ENCODE peak calls at places on chromosomes 13 and 19, in eight cellular contexts. J is ovary, U is esophagus squamous epithelium, A is Peyer's patch, B is body of pancreas, H is sigmoid colon, M is prostate gland, P is heart left ventricle. W is an unnamed sample.

GRCh38 chr19:23771761-23772667 is 13.3 kb upstream of the ZNF681 start:
- DNase-seq in P (no peak), U (no peak), M (no peak), A (no peak), H (no peak), J (no peak), B (no peak), W (no peak)

GRCh38 chr13:39565036-39565949 is 37.7 kb downstream of the LHFPL6 start:
- DNase-seq in H (no peak), M (no peak), J (no peak), A (no peak), P (peak; percentile 27), U (no peak), B (no peak), W (peak; percentile 35)

GRCh38 chr19:38842439-38843174 is 7.2 kb downstream of the HNRNPL start:
- DNase-seq in U (no peak), J (no peak), B (no peak), P (peak; percentile 8), A (peak; percentile 92), M (no peak), H (no peak), W (no peak)

GRCh38 chr13:50126378-50127016 is 111.3 kb downstream of the KCNRG start:
- DNase-seq in P (peak; percentile 34), A (peak; percentile 55), B (no peak), J (no peak), U (no peak), M (no peak), H (no peak), W (no peak)

GRCh38 chr19:5961969-5962945 is 15.7 kb downstream of the RANBP3 start:
- DNase-seq in P (peak; percentile 64), U (no peak), A (peak; percentile 87), M (peak; percentile 69), B (peak; percentile 69), H (no peak), J (no peak), W (no peak)

GRCh38 chr19:48271531-48272151 is 1.8 kb downstream of the ZNF114 start:
- DNase-seq in B (peak; percentile 25), U (no peak), M (no peak), A (peak; percentile 51), P (peak; percentile 49), H (no peak), J (no peak), W (peak; percentile 28)

GRCh38 chr19:48812094-48812929 is 1.5 kb upstream of the BCAT2 start:
- DNase-seq in A (peak; percentile 93), H (peak; percentile 98), M (peak; percentile 93), U (peak; percentile 28), P (peak; percentile 96), J (peak; percentile 98), B (peak; percentile 96), W (peak; percentile 95)

GRCh38 chr13:98927954-98928927 is 49.6 kb downstream of the DOCK9 start:
- DNase-seq in B (no peak), A (no peak), J (no peak), P (no peak), U (no peak), H (peak; percentile 73), M (no peak), W (peak; percentile 46)

GRCh38 chr19:51166846-51167490 is 24.9 kb downstream of the SIGLEC7 start:
- DNase-seq in J (no peak), A (peak; percentile 65), U (no peak), M (no peak), B (no peak), P (no peak), H (no peak), W (no peak)

GRCh38 chr19:55549500-55550320 is 4.4 kb upstream of the SBK3 start:
- DNase-seq in P (peak; percentile 39), J (no peak), H (no peak), M (no peak), U (no peak), A (no peak), B (no peak), W (no peak)

DNA sequence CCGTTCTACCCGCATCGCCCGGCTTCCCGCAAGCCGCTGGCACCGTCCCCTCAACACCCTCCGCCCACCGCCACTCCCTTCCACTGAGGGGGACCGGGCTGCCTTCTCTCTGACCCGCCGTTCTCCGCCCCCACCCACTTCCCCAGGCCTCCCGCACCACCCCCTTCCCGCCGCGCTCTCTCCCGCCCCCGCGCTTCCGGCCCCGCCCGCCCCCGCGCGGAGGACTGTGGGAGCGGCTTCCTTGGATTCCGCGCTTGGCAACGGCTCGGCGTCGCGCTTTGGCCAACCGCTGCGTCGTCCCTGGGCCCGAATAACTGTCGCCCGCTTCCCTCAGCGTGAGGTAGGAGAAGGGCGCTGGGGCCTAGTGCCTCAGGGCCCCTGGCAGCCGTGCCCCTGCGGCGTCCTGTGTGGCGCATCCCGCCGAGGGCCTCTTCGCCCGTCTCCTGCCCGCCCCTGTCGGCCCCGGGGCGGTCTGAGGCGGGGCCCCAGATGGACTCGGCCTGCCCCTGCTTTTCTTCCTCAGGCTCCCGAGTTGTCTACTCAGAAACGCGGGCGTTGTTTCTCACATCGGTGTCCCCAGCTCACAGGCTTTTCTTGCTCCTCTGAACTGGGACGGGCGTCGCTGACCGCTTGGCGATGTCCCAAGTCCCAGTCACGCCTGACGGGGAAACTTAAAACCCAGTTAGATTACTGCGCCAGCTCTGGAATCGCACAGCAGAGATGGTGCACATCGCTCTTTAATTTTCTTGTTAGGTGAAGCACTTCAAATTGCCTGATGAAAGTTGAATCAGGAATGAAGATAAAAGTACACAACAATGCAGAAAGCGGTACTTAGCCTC is at the start of gene IFT88:
- DNase-seq in U (peak; percentile 64), B (peak; percentile 87), P (peak; percentile 93), A (peak; percentile 94), H (peak; percentile 92), J (peak; percentile 85), M (peak; percentile 85), W (peak; percentile 84)
- TF ChIP-seq POLR2A in U (peak; percentile 46), B (peak; percentile 35), P (no peak), A (peak; percentile 71), H (peak; percentile 9), J (no peak), M (peak; percentile 28), W (peak; percentile 34)

DNA sequence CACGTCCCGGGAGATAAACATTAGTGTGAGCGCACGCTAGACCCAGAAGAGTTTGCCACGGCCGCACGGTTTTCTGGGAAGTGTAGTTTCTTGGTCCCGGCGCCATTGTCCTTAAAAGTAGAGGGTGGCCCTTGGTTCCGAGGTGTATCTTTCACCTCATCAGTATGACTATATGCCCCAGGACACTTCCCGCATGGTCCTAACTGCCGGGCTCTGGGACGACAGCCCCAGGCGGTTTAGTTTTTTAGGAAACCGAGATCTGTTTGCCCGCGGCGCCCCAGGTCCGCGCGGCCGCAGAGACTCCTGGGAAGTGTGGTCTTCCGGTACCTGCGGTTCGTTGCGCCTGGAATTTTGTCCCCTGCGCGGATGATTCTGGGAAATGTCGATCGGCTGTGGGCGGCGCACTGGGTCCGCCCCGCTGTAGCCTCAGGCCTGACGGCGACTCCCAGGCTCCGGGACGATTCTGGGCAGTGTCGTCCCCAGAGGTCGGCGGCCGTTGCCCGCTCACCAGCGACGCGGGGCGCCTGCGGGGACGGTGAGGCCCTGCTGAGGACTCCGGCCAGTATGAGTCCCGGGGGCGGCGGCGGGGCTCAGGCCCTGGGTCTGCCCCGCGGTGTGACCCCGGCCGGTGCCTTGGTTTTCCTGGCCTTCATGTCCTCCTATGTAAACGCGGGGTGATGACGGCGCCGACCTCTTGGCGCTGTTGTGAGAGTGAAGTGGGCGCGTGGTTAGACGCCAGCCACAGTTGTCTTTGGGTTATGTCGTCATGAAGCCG is at the start of gene ZNF181:
- DNase-seq in J (peak; percentile 79), U (peak; percentile 46), H (peak; percentile 94), M (peak; percentile 90), P (peak; percentile 94), A (peak; percentile 94), B (peak; percentile 91), W (peak; percentile 83)
- TF ChIP-seq CTCF in J (no peak), U (no peak), H (no peak), M (peak; percentile 10), P (peak; percentile 11), A (no peak), B (no peak), W (no peak)

DNA sequence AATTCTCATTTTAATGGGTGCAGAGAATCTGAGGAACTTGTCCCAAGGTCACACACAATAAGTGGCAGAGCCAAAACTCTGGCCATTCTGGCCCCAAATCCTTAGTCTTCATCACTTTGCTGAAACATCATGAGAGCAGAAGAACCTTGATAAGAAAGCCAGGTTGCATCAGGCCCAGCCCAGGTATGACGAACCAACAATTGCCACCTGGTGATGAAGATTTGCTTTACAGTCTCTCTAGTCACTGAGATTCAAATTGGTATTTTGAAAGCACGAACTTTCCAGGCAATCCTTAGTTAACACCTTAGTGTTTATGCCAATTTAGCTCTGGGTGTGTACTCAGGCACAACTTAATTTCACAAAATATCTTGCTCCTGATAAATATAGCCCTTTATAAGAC is 502.7 kb upstream of the HTR2A start:
- DNase-seq in M (no peak), H (no peak), B (no peak), A (no peak), U (no peak), J (no peak), P (no peak), W (no peak)
- H3K27me3 ChIP-seq in M (no peaks in the 10 kb centered on the region), H (no peaks in the 10 kb centered on the region), B (no peaks in the 10 kb centered on the region), A (no peaks in the 10 kb centered on the region), U (no peaks in the 10 kb centered on the region), J (no peaks in the 10 kb centered on the region), P (no peaks in the 10 kb centered on the region), W (no peaks in the 10 kb centered on the region)

DNA sequence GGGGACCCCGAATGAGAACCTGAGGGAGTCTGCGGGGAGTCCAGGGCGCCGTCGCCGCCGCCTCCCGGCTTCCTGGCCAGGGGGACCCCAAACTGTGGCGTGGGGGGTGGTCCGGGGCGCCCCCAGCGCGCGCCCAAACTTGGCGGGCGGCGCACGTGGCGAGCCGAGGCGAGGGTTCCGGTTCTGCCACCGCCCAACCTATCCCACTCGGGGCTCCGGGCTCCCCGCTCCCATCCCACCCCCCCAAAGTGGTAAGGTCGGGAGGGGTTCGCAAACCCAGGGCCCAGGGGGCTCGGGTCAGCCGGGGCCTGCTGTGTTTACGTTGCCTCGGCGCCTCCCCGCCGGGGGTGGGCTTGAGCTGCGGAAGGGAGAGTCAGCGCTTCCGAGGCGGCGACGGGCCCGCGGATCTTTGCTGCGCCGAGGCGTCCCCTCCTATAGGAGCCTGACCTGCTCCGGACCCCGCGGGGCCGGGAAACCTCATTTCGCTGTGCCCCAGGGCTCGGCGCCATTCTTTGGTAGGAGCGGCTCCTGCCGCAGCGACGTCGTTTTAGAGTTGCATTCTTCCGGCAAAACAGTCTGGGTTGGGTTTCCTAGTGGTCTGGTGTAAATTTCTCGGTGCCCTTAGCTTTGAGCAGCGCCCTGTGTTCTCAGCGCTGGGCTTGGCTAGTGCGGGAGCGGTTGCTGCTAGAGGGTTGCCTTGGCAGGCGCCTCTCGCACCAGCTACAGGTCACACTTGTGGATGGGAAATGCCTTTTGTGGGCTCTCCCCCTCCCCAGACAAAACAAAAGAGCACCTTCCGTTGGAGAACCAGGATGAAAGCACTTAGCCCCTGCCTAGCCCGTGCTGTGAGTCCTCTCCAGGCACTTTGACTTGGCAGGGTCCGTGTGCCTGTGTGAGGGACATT is 1.2 kb downstream of the DAZAP1 start:
- DNase-seq in H (peak; percentile 77), M (no peak), A (peak; percentile 70), B (peak; percentile 52), P (peak; percentile 59), U (no peak), J (no peak), W (no peak)
- TF ChIP-seq POLR2A in H (no peak), M (no peak), A (no peak), B (no peak), P (no peak), U (no peak), J (no peak), W (no peak)

GRCh38 chr13:33057019-33057785 is 41.0 kb downstream of the KL start:
- DNase-seq in U (no peak), H (no peak), M (no peak), B (no peak), A (no peak), J (no peak), P (no peak), W (no peak)
- TF ChIP-seq CTCF in U (peak; percentile 11), H (no peak), M (no peak), B (no peak), A (no peak), J (no peak), P (peak; percentile 49), W (peak; percentile 14)

W was measured in uterus.